ENCODE peak calls at places on chromosomes 7 and 10, in five cellular contexts. One of them, this sample, is unnamed.

GRCh38 chr7:157397751-157398691 is 61.2 kb downstream of the DNAJB6 start:
- DNase-seq in astrocyte: peak
- DNase-seq in cardiac muscle cell: peak
- DNase-seq in naive thymus-derived CD4-positive, alpha-beta T cell: no peak
- DNase-seq in fibroblast of pulmonary artery: peak
- DNase-seq in this sample: no peak

GRCh38 chr7:158821173-158822021 is 7.9 kb downstream of the ESYT2 start:
- DNase-seq in astrocyte: peak
- DNase-seq in cardiac muscle cell: no peak
- DNase-seq in fibroblast of pulmonary artery: peak
- DNase-seq in naive thymus-derived CD4-positive, alpha-beta T cell: no peak
- DNase-seq in this sample: no peak

GRCh38 chr7:33698006-33698405 is 207.3 kb upstream of the BMPER start:
- DNase-seq in astrocyte: no peak
- DNase-seq in naive thymus-derived CD4-positive, alpha-beta T cell: no peak
- DNase-seq in cardiac muscle cell: no peak
- DNase-seq in fibroblast of pulmonary artery: no peak
- DNase-seq in this sample: no peak

GRCh38 chr7:157955383-157955999 is 618.7 kb downstream of the DNAJB6 start:
- DNase-seq in naive thymus-derived CD4-positive, alpha-beta T cell: no peak
- DNase-seq in cardiac muscle cell: no peak
- DNase-seq in astrocyte: no peak
- DNase-seq in fibroblast of pulmonary artery: no peak
- DNase-seq in this sample: no peak

GRCh38 chr7:3109516-3109915 is 65.8 kb upstream of the CARD11 start:
- DNase-seq in cardiac muscle cell: no peak
- DNase-seq in fibroblast of pulmonary artery: no peak
- DNase-seq in naive thymus-derived CD4-positive, alpha-beta T cell: no peak
- DNase-seq in astrocyte: peak
- DNase-seq in this sample: no peak

GRCh38 chr7:140972876-140973829 is 41.6 kb downstream of the MRPS33 start:
- DNase-seq in fibroblast of pulmonary artery: no peak
- DNase-seq in astrocyte: no peak
- DNase-seq in naive thymus-derived CD4-positive, alpha-beta T cell: no peak
- DNase-seq in cardiac muscle cell: no peak
- DNase-seq in this sample: no peak

GRCh38 chr10:124999433-125000365 is 57.8 kb downstream of the ZRANB1 start:
- DNase-seq in fibroblast of pulmonary artery: peak
- DNase-seq in cardiac muscle cell: no peak
- DNase-seq in naive thymus-derived CD4-positive, alpha-beta T cell: no peak
- DNase-seq in astrocyte: peak
- DNase-seq in this sample: no peak

GRCh38 chr7:40763319-40764287 is 628.8 kb downstream of the SUGCT start:
- DNase-seq in astrocyte: peak
- DNase-seq in naive thymus-derived CD4-positive, alpha-beta T cell: no peak
- DNase-seq in cardiac muscle cell: no peak
- DNase-seq in fibroblast of pulmonary artery: peak
- DNase-seq in this sample: no peak

GRCh38 chr7:32227746-32228145 is 157.5 kb upstream of the PDE1C start:
- DNase-seq in cardiac muscle cell: no peak
- DNase-seq in naive thymus-derived CD4-positive, alpha-beta T cell: no peak
- DNase-seq in astrocyte: no peak
- DNase-seq in fibroblast of pulmonary artery: no peak
- DNase-seq in this sample: no peak

GRCh38 chr7:126398851-126399529 is 853.8 kb downstream of the GRM8 start:
- DNase-seq in astrocyte: no peak
- DNase-seq in fibroblast of pulmonary artery: no peak
- DNase-seq in naive thymus-derived CD4-positive, alpha-beta T cell: no peak
- DNase-seq in cardiac muscle cell: no peak
- DNase-seq in this sample: no peak

GRCh38 chr7:94908204-94909022 is 1.0 kb downstream of the PPP1R9A start:
- DNase-seq in fibroblast of pulmonary artery: peak
- DNase-seq in cardiac muscle cell: peak
- DNase-seq in naive thymus-derived CD4-positive, alpha-beta T cell: no peak
- DNase-seq in astrocyte: peak
- DNase-seq in this sample: no peak

GRCh38 chr10:110724116-110724701 is 80.1 kb downstream of the RBM20 start:
- DNase-seq in naive thymus-derived CD4-positive, alpha-beta T cell: peak
- DNase-seq in astrocyte: no peak
- DNase-seq in cardiac muscle cell: no peak
- DNase-seq in fibroblast of pulmonary artery: no peak
- DNase-seq in this sample: no peak

GRCh38 chr10:29119374-29119773 is 169.5 kb upstream of the LYZL1 start:
- DNase-seq in naive thymus-derived CD4-positive, alpha-beta T cell: no peak
- DNase-seq in cardiac muscle cell: no peak
- DNase-seq in astrocyte: no peak
- DNase-seq in fibroblast of pulmonary artery: peak
- DNase-seq in this sample: no peak

GRCh38 chr7:90274161-90274560 is 29.2 kb downstream of the CFAP69 start:
- DNase-seq in astrocyte: no peak
- DNase-seq in fibroblast of pulmonary artery: no peak
- DNase-seq in naive thymus-derived CD4-positive, alpha-beta T cell: no peak
- DNase-seq in cardiac muscle cell: no peak
- DNase-seq in this sample: no peak

GRCh38 chr7:65268782-65269149 is 104.9 kb upstream of the ZNF92 start:
- DNase-seq in cardiac muscle cell: no peak
- DNase-seq in fibroblast of pulmonary artery: no peak
- DNase-seq in astrocyte: no peak
- DNase-seq in naive thymus-derived CD4-positive, alpha-beta T cell: no peak
- DNase-seq in this sample: no peak

GRCh38 chr7:70044064-70044463 is 445.8 kb downstream of the AUTS2 start:
- DNase-seq in naive thymus-derived CD4-positive, alpha-beta T cell: no peak
- DNase-seq in cardiac muscle cell: peak
- DNase-seq in astrocyte: no peak
- DNase-seq in fibroblast of pulmonary artery: no peak
- DNase-seq in this sample: no peak

GRCh38 chr10:60139798-60140566 is 233.6 kb upstream of the CCDC6 start:
- DNase-seq in naive thymus-derived CD4-positive, alpha-beta T cell: no peak
- DNase-seq in fibroblast of pulmonary artery: peak
- DNase-seq in cardiac muscle cell: peak
- DNase-seq in astrocyte: peak
- DNase-seq in this sample: no peak

GRCh38 chr10:132643709-132644543 is 106.3 kb downstream of the INPP5A start:
- DNase-seq in fibroblast of pulmonary artery: no peak
- DNase-seq in astrocyte: no peak
- DNase-seq in naive thymus-derived CD4-positive, alpha-beta T cell: no peak
- DNase-seq in cardiac muscle cell: no peak
- DNase-seq in this sample: no peak

GRCh38 chr10:2979267-2979660 is 88.1 kb upstream of the PFKP start:
- DNase-seq in astrocyte: peak
- DNase-seq in cardiac muscle cell: no peak
- DNase-seq in naive thymus-derived CD4-positive, alpha-beta T cell: no peak
- DNase-seq in fibroblast of pulmonary artery: peak
- DNase-seq in this sample: no peak

GRCh38 chr10:2980116-2980515 is 87.2 kb upstream of the PFKP start:
- DNase-seq in naive thymus-derived CD4-positive, alpha-beta T cell: no peak
- DNase-seq in fibroblast of pulmonary artery: no peak
- DNase-seq in astrocyte: peak
- DNase-seq in cardiac muscle cell: no peak
- DNase-seq in this sample: no peak

GRCh38 chr10:2981361-2981801 is 86.0 kb upstream of the PFKP start:
- DNase-seq in astrocyte: peak
- DNase-seq in fibroblast of pulmonary artery: no peak
- DNase-seq in naive thymus-derived CD4-positive, alpha-beta T cell: no peak
- DNase-seq in cardiac muscle cell: no peak
- DNase-seq in this sample: no peak

GRCh38 chr10:2982146-2982545 is 85.2 kb upstream of the PFKP start:
- DNase-seq in cardiac muscle cell: no peak
- DNase-seq in naive thymus-derived CD4-positive, alpha-beta T cell: no peak
- DNase-seq in fibroblast of pulmonary artery: no peak
- DNase-seq in astrocyte: no peak
- DNase-seq in this sample: no peak

DNA sequence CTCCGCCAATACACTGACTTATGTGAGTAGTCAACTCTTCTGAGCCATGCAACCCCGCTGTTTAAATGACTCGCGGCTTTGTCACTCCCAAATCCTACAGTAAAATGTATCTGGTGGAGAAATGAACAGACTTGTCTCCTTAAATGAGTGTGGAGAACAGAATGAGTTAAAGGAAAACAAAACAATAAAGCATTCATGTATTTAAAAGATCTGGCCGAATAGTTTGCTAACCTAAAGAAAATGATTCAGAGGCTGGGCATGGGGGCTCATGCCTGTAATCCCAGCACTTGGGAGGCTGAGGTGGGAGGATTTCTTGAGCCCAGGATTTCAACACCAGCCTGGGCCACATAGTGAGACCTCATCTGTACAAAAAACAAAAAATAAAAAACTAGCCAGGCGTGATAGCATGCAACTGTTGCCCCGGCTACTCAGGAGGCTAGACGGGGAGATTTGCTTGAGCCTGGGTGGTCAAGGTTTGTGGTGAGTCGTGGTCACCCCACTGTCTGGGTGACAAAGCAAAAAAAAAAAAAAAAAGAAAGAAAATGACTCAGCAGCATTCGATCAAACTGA is 86.5 kb upstream of the PFKP start:
- DNase-seq in cardiac muscle cell: no peak
- DNase-seq in naive thymus-derived CD4-positive, alpha-beta T cell: no peak
- DNase-seq in astrocyte: peak
- DNase-seq in fibroblast of pulmonary artery: peak
- DNase-seq in this sample: no peak
- H3K4me3 ChIP-seq in cardiac muscle cell: no peak
- H3K4me3 ChIP-seq in naive thymus-derived CD4-positive, alpha-beta T cell: no peak
- H3K4me3 ChIP-seq in astrocyte: peak
- H3K4me3 ChIP-seq in fibroblast of pulmonary artery: no peak
- H3K4me3 ChIP-seq in this sample: no peak

DNA sequence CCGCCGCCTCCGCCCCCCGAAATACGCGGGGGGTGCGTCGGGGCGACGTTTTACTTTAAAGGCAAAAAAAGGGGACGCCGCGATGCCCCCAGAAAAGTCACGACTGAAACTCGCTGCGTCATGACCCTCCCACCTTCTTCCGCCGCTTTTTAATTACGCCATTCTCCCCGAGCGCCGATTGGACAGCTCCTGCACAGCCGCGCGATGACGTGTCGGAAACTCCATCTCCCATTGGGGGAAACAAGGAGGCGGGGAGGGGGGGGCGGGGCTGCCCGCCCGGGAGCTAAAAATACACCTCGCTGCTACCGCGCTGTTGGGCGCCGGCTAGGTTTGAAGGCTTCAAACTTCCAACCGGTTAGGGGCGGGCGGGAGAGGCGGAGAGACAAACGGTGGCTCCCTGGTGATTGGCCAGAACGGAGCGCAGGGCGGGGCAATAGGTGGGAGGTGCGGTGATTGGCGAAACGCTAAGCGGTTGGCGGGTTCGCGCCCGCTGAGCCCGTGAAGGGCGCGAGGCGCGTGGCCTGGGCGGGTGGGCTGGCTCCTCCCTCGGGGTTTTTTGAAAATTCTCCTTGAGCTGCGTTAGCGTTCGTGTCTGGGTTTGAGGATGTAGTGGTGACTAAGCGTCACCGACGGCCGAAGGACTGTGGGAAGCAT is at the start of gene RHEB:
- DNase-seq in fibroblast of pulmonary artery: peak
- DNase-seq in cardiac muscle cell: peak
- DNase-seq in astrocyte: peak
- DNase-seq in naive thymus-derived CD4-positive, alpha-beta T cell: peak
- DNase-seq in this sample: peak
- H3K4me3 ChIP-seq in fibroblast of pulmonary artery: peak
- H3K4me3 ChIP-seq in cardiac muscle cell: peak
- H3K4me3 ChIP-seq in astrocyte: peak
- H3K4me3 ChIP-seq in naive thymus-derived CD4-positive, alpha-beta T cell: peak
- H3K4me3 ChIP-seq in this sample: peak

DNA sequence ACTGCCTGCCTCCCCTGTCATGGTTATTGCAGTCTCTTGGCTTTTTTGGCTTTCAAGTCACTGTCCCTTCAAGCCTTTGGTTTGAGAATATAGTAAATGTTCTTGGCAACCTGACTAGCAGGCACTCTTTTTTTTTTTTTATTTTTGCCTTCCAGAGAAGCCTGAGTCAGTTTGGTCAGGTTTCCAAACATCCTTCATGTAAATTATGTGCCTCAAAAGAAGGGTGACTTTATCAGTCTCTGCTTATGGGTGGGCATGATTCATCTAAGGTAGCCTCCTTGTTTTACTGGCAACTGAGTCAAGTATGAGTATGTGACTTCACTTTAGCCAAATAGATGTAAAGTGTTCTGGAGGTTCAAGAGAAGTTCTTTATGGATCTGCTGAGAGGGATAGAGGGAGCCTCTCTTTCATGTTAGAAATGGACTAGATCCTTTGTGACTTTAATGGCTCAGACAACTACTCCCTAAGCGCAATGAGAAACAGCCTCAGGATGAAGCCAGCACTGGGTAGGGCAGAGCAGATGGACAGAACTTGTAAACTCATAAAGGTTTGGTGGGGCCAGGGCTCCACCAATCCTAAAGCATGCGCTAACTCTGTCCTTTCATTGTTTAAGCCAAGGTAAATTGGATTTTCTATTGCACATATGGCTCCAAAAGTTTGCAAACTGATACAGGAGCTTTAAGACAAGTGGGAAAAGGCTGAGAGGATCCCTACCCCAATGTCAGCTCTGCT is 177.9 kb upstream of the MEOX2 start:
- DNase-seq in cardiac muscle cell: no peak
- DNase-seq in naive thymus-derived CD4-positive, alpha-beta T cell: no peak
- DNase-seq in fibroblast of pulmonary artery: no peak
- DNase-seq in astrocyte: peak
- DNase-seq in this sample: no peak
- H3K4me3 ChIP-seq in cardiac muscle cell: no peak
- H3K4me3 ChIP-seq in naive thymus-derived CD4-positive, alpha-beta T cell: no peak
- H3K4me3 ChIP-seq in fibroblast of pulmonary artery: no peak
- H3K4me3 ChIP-seq in astrocyte: no peak
- H3K4me3 ChIP-seq in this sample: no peak

GRCh38 chr7:17130281-17131059 is 168.0 kb upstream of the AHR start:
- DNase-seq in astrocyte: peak
- DNase-seq in fibroblast of pulmonary artery: peak
- DNase-seq in naive thymus-derived CD4-positive, alpha-beta T cell: no peak
- DNase-seq in cardiac muscle cell: peak
- DNase-seq in this sample: no peak

GRCh38 chr7:17132726-17133125 is 165.7 kb upstream of the AHR start:
- DNase-seq in fibroblast of pulmonary artery: no peak
- DNase-seq in cardiac muscle cell: no peak
- DNase-seq in astrocyte: no peak
- DNase-seq in naive thymus-derived CD4-positive, alpha-beta T cell: no peak
- DNase-seq in this sample: no peak

GRCh38 chr7:17131983-17132655 is 166.3 kb upstream of the AHR start:
- DNase-seq in cardiac muscle cell: no peak
- DNase-seq in fibroblast of pulmonary artery: no peak
- DNase-seq in naive thymus-derived CD4-positive, alpha-beta T cell: no peak
- DNase-seq in astrocyte: no peak
- DNase-seq in this sample: no peak

GRCh38 chr7:17129218-17129617 is 169.2 kb upstream of the AHR start:
- DNase-seq in cardiac muscle cell: no peak
- DNase-seq in naive thymus-derived CD4-positive, alpha-beta T cell: no peak
- DNase-seq in fibroblast of pulmonary artery: no peak
- DNase-seq in astrocyte: no peak
- DNase-seq in this sample: no peak

GRCh38 chr7:17131060-17131345 is 167.4 kb upstream of the AHR start:
- DNase-seq in fibroblast of pulmonary artery: peak
- DNase-seq in naive thymus-derived CD4-positive, alpha-beta T cell: no peak
- DNase-seq in cardiac muscle cell: peak
- DNase-seq in astrocyte: peak
- DNase-seq in this sample: no peak
- H3K4me3 ChIP-seq in fibroblast of pulmonary artery: peak
- H3K4me3 ChIP-seq in naive thymus-derived CD4-positive, alpha-beta T cell: no peak
- H3K4me3 ChIP-seq in cardiac muscle cell: no peak
- H3K4me3 ChIP-seq in astrocyte: no peak
- H3K4me3 ChIP-seq in this sample: no peak

GRCh38 chr10:44961231-44961571 is 1.6 kb downstream of the RASSF4 start:
- DNase-seq in fibroblast of pulmonary artery: no peak
- DNase-seq in astrocyte: no peak
- DNase-seq in cardiac muscle cell: no peak
- DNase-seq in naive thymus-derived CD4-positive, alpha-beta T cell: no peak
- DNase-seq in this sample: no peak
- H3K4me3 ChIP-seq in fibroblast of pulmonary artery: no peak
- H3K4me3 ChIP-seq in astrocyte: no peak
- H3K4me3 ChIP-seq in cardiac muscle cell: peak
- H3K4me3 ChIP-seq in naive thymus-derived CD4-positive, alpha-beta T cell: no peak
- H3K4me3 ChIP-seq in this sample: no peak